ENCODE peak calls at places on chromosomes 16 and 17, in five cellular contexts. O, I, X, F and G are unnamed samples. For H3K9me3, the result is how much of the 10 kb centered on the place peaks cover.

GRCh38 chr17:64128787-64129514 is 993 bp downstream of the ERN1 start:
- DNase-seq in O (no peak), I (no peak), X (no peak), F (peak), G (no peak)

GRCh38 chr17:74785096-74785980 is 9.2 kb upstream of the NAT9 start:
- DNase-seq in O (no peak), I (no peak), X (no peak), F (no peak), G (no peak)

GRCh38 chr17:75241502-75241901 is 19.9 kb downstream of the GGA3 start:
- DNase-seq in O (no peak), I (no peak), X (no peak), F (no peak), G (no peak)

GRCh38 chr16:76956801-76957200 is 234.2 kb upstream of the MON1B start:
- DNase-seq in O (no peak), I (no peak), X (no peak), F (no peak), G (no peak)

GRCh38 chr17:44850612-44851011 is 2.9 kb downstream of the HIGD1B start:
- DNase-seq in O (no peak), I (no peak), X (no peak), F (no peak), G (no peak)

GRCh38 chr16:54070944-54071343 is 215.6 kb downstream of the IRX3 start:
- DNase-seq in O (no peak), I (no peak), X (no peak), F (no peak), G (no peak)

GRCh38 chr16:17448640-17449638 is 21.8 kb downstream of the XYLT1 start:
- DNase-seq in O (peak), I (no peak), X (no peak), F (peak), G (peak)

GRCh38 chr16:2720719-2721633 is 952 bp upstream of the PRSS27 start:
- DNase-seq in O (peak), I (peak), X (peak), F (peak), G (peak)

GRCh38 chr17:32259596-32259995 is 6.0 kb upstream of the RHBDL3 start:
- DNase-seq in O (no peak), I (no peak), X (no peak), F (no peak), G (no peak)

GRCh38 chr17:74924250-74924948 is at the start of gene OTOP2:
- DNase-seq in O (no peak), I (no peak), X (no peak), F (peak), G (no peak)

GRCh38 chr16:15660203-15660601 is 10.2 kb downstream of the NDE1 start:
- DNase-seq in O (no peak), I (no peak), X (no peak), F (no peak), G (no peak)

GRCh38 chr17:82677353-82677925 is 21.1 kb downstream of the RAB40B start:
- DNase-seq in O (no peak), I (no peak), X (no peak), F (no peak), G (no peak)

GRCh38 chr17:73760186-73760758 is 116.0 kb upstream of the SDK2 start:
- DNase-seq in O (no peak), I (no peak), X (no peak), F (no peak), G (no peak)

GRCh38 chr16:64136743-64137142 is 985.1 kb downstream of the CDH11 start:
- DNase-seq in O (no peak), I (no peak), X (no peak), F (no peak), G (no peak)

GRCh38 chr17:68320311-68320865 is 29.1 kb downstream of the ARSG start:
- DNase-seq in O (no peak), I (no peak), X (no peak), F (no peak), G (no peak)

GRCh38 chr17:35536664-35537160 is 766 bp downstream of the SLFN12L start:
- DNase-seq in O (peak), I (no peak), X (no peak), F (no peak), G (peak)

GRCh38 chr16:85162478-85163277 is 50.4 kb upstream of the CIBAR2 start:
- DNase-seq in O (no peak), I (peak), X (no peak), F (peak), G (no peak)

GRCh38 chr17:68141050-68141449 is 105.5 kb downstream of the KPNA2 start:
- DNase-seq in O (no peak), I (no peak), X (no peak), F (no peak), G (no peak)

GRCh38 chr17:13297198-13297597 is 279.4 kb upstream of the ELAC2 start:
- DNase-seq in O (no peak), I (no peak), X (no peak), F (no peak), G (no peak)

GRCh38 chr17:77394540-77395295 is 253.9 kb downstream of the SEC14L1 start:
- DNase-seq in O (no peak), I (no peak), X (no peak), F (no peak), G (no peak)

GRCh38 chr17:65529040-65529633 is 32.3 kb downstream of the AXIN2 start:
- DNase-seq in O (no peak), I (no peak), X (no peak), F (no peak), G (no peak)

GRCh38 chr16:6317924-6318323 is 1014.7 kb upstream of the RBFOX1 start:
- DNase-seq in O (no peak), I (no peak), X (no peak), F (no peak), G (no peak)

GRCh38 chr17:10420811-10421210 is 939 bp downstream of the MYH8 start:
- DNase-seq in O (no peak), I (no peak), X (no peak), F (no peak), G (no peak)

GRCh38 chr17:45110676-45111611 is 21.4 kb downstream of the PLCD3 start:
- DNase-seq in O (no peak), I (no peak), X (no peak), F (no peak), G (no peak)

GRCh38 chr17:61057257-61057656 is 342.4 kb upstream of the TBX2 start:
- DNase-seq in O (no peak), I (no peak), X (no peak), F (no peak), G (no peak)

GRCh38 chr16:56589141-56590039 is at the start of gene MT3:
- DNase-seq in O (peak), I (no peak), X (no peak), F (no peak), G (no peak)
- H3K27ac ChIP-seq in O (no peak), I (no peak), X (no peak), F (peak), G (no peak)

DNA sequence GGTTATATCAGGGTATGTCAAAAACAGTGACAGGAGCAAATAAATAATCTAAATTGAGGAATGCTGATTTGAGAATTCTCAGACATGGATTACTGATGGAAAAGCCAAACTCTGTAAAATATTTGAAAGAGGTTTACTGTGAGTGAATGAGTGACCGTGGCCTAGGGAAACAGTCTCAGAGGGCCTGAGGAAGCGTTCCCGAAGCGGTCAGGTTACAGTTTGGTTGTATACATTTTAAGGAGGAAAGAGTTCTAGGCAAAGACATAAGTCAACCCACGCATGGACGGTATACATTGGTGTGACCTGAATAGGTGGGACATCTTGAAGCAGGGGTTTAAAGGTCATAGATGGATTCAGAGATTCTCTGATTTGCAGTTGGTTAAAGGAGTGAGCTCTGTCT is 771.7 kb downstream of the KCNJ18 start:
- DNase-seq in O (no peak), I (no peak), X (no peak), F (no peak), G (no peak)
- H3K9me3 ChIP-seq in O (under half), I (under half), X (under half), F (under half), G (under half)

DNA sequence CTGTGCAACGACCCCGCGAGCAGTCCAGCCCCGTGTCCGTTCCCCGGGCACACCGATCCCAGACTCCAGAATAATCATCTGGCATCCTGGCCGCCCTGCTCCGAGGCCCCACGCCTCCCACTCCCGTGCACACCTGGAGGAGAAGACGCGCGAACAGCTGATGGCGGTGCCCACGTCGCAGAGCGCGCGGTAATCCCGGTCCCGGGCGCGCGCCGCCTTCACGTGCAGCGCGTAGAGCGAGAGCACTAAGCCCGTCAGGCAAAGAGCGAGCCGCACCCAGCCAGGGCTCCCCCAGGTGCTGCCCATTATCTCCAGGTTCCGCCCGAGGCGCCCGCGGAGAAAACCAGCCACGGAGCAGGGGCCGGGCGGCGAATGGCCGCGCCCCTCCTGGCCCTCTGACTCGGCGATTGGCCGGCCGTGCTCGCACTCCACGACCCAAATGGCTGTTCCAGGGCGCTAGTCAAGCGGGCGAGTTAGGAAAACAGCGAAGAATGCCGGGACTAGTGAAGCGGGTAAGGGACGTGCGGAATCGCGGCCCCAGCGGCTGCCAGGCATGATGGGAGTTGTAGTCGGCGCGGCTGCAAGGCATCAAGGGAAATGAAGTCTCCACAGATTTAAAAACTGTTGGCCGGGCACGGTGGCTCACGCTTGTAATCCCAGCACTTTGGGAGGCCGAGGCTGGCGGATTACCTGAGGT is at the start of gene VKORC1:
- DNase-seq in O (peak), I (peak), X (peak), F (peak), G (peak)
- TF ChIP-seq CTCF in O (no peak), I (no peak), X (no peak), F (peak), G (no peak)

DNA sequence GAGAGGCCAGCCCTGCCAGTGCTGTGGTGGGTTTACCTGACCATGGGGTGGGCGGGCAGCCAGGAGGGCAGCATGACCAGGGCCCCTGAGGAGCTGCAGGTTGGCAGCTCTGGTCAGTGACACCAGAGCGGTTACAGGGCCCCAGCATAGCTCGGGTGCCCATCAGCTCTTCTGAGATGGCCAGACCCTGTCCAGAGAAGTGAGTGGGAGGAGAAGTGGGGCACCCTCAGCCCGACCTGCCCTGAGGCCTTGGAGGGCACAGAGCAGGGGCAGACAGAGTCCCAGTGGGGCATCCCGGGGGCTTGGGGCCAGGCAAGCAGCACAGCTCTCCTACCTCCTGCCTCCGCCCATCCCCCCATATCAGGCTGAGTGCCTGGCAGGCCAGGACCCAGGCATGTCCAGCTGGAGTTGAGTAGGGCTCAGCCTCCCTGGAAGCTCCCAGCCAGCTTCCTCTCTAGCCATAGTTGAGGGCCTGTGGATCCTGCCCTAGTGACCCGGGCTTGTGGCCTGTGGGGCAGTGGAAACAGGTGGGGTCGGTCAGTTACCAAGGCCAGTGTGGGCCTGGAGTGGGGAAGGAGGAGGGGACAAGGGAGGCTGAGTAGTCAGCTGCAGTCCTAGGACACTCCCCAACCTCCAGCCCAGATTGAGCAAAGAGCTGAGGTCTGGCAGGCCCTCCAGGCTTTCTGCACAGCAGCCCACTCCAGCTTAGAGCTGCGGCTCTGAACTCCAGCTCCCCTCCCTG is 83.5 kb downstream of the AMFR start:
- DNase-seq in O (no peak), I (no peak), X (no peak), F (no peak), G (no peak)
- H3K27ac ChIP-seq in O (no peak), I (no peak), X (no peak), F (no peak), G (no peak)

DNA sequence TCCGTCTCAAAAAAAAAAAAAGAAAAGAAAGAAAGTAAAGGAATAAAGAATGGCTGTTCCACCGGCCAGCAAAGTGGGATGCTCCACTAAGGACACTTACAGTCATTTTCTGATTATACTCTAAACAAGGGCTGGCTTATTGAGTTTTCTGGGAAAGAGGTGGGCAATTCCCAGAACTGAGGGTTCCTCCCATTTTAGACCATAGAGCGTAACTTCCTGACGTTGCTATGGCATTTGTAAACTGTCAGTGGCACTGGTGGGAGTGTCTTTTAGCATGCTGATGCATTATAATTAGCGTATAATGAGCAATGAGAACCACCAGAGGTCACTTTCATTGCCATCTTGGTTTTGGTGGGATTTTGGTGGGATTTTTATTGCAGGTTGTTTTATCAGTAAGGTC is 58.0 kb downstream of the PIGL start:
- DNase-seq in O (no peak), I (no peak), X (no peak), F (no peak), G (no peak)
- H3K9me3 ChIP-seq in O (under half), I (under half), X (under half), F (under half), G (under half)

GRCh38 chr17:16449121-16449570 is 33.8 kb downstream of the TRPV2 start:
- DNase-seq in O (no peak), I (no peak), X (no peak), F (no peak), G (no peak)

GRCh38 chr17:16444258-16444886 is 29.0 kb downstream of the TRPV2 start:
- DNase-seq in O (no peak), I (no peak), X (no peak), F (no peak), G (no peak)

GRCh38 chr17:16448490-16448889 is 33.1 kb downstream of the TRPV2 start:
- DNase-seq in O (no peak), I (no peak), X (no peak), F (no peak), G (no peak)

GRCh38 chr17:16447676-16448075 is 32.3 kb downstream of the TRPV2 start:
- DNase-seq in O (no peak), I (no peak), X (no peak), F (no peak), G (no peak)

GRCh38 chr17:16446338-16446983 is 31.1 kb downstream of the TRPV2 start:
- DNase-seq in O (no peak), I (no peak), X (no peak), F (no peak), G (no peak)
- TF ChIP-seq CTCF in O (no peak), I (no peak), X (no peak), F (no peak), G (no peak)

DNA sequence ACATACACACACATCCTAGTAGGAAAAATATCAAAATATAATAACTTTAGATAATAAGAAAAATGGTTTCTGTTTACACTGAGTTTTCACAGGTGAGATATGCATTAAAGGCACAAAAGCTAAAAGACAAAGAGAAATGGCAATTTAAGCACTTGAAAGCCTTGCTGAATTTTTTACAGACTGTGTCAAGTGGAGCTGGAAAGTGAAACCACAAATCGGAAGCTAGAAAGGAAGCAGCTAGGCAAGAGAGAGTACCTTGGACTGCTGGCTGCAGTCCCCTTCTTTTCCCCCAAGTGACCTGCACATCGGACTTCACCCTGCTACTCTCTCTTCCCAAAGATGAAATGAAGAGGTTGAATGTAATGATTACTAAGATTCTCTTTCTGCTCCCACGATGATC is 135.1 kb downstream of the CDH13 start:
- DNase-seq in O (no peak), I (no peak), X (peak), F (no peak), G (no peak)
- H3K27ac ChIP-seq in O (no peak), I (peak), X (no peak), F (peak), G (no peak)